ENCODE peak calls at places on chromosome 14, in ten cellular contexts. Z, H, U, I, L, G, B, Q, W and D are unnamed samples.

GRCh38 chr14:23483216-23483854 is 13.8 kb downstream of the NGDN start:
- DNase-seq in U (no peak), Z (no peak), I (no peak), B (peak), L (no peak), Q (no peak), H (no peak), G (peak), W (peak), D (peak)

GRCh38 chr14:38549549-38549948 is 293.7 kb upstream of the CLEC14A start:
- DNase-seq in H (no peak), Q (no peak), W (no peak), B (no peak), Z (no peak), U (no peak), G (no peak), I (no peak), L (no peak), D (no peak)

GRCh38 chr14:29016050-29016900 is 249.7 kb downstream of the FOXG1 start:
- DNase-seq in I (no peak), U (no peak), W (peak), Q (no peak), Z (no peak), G (peak), H (peak), L (no peak), B (peak), D (peak)

GRCh38 chr14:82410064-82410463 is 876.4 kb upstream of the SEL1L start:
- DNase-seq in W (no peak), U (no peak), B (no peak), H (no peak), Z (no peak), G (no peak), Q (no peak), I (no peak), L (no peak), D (no peak)

GRCh38 chr14:22871200-22871961 is at the start of gene LRP10:
- DNase-seq in I (peak), W (peak), U (peak), B (peak), L (peak), G (peak), Q (peak), Z (peak), H (peak), D (peak)

GRCh38 chr14:76917158-76917596 is 91.0 kb downstream of the LRRC74A start:
- DNase-seq in L (no peak), B (no peak), I (peak), W (peak), H (peak), Q (peak), Z (no peak), G (peak), U (no peak), D (peak)

GRCh38 chr14:90795744-90796143 is 20.5 kb downstream of the TTC7B start:
- DNase-seq in H (peak), B (no peak), L (no peak), W (peak), I (no peak), Z (no peak), G (no peak), Q (peak), U (no peak), D (peak)

GRCh38 chr14:75274899-75275569 is 3.6 kb upstream of the FOS start:
- DNase-seq in B (peak), L (peak), G (no peak), Z (no peak), H (no peak), U (no peak), I (no peak), Q (no peak), W (peak), D (no peak)

GRCh38 chr14:90409209-90409730 is 12.4 kb downstream of the CALM1 start:
- DNase-seq in G (peak), H (peak), Q (peak), U (no peak), B (no peak), L (peak), I (no peak), W (peak), Z (no peak), D (peak)

GRCh38 chr14:56064513-56064912 is 53.7 kb upstream of the PELI2 start:
- DNase-seq in L (no peak), Z (no peak), Q (no peak), B (no peak), U (no peak), I (no peak), W (no peak), G (no peak), H (no peak), D (no peak)

GRCh38 chr14:33916663-33917565 is 34.0 kb downstream of the EGLN3 start:
- DNase-seq in L (no peak), W (peak), B (no peak), Z (no peak), G (no peak), U (no peak), Q (no peak), I (no peak), H (no peak), D (peak)

GRCh38 chr14:89750909-89751502 is 203.5 kb downstream of the EFCAB11 start:
- DNase-seq in U (no peak), B (no peak), Q (no peak), I (no peak), Z (no peak), H (no peak), G (no peak), W (no peak), L (no peak), D (no peak)

GRCh38 chr14:54117401-54117800 is 160.8 kb upstream of the BMP4 start:
- DNase-seq in Z (no peak), B (no peak), U (no peak), H (no peak), Q (no peak), G (no peak), W (no peak), L (no peak), I (no peak), D (peak)

GRCh38 chr14:96363751-96364336 is 518 bp downstream of the GSKIP start:
- DNase-seq in H (peak), Z (peak), L (peak), B (peak), I (peak), U (peak), G (peak), W (peak), Q (no peak), D (peak)